ENCODE peak calls at places on chromosomes 5 and 9, in six cellular contexts. J is activated CD8-positive, alpha-beta T cell treated with anti-CD3 and anti-CD28 coated beads, Interleukin-2, amount 10 ng/mL, durations not matched to agents 7 days and 5 days; F is ureter; S is neural crest cell; L is pancreas; X is A172. M is an unnamed sample.

GRCh38 chr9:35426627-35427026 is 63.3 kb upstream of the RUSC2 start:
- DNase-seq in J (no peak), F (no peak), S (no peak), L (no peak), X (no peak), M (no peak)

GRCh38 chr9:33858346-33858869 is 41.4 kb downstream of the UBE2R2 start:
- DNase-seq in J (no peak), F (no peak), S (no peak), L (no peak), X (peak), M (no peak)

GRCh38 chr5:180642181-180643140 is 6.9 kb downstream of the FLT4 start:
- DNase-seq in J (no peak), F (no peak), S (no peak), L (no peak), X (no peak), M (peak)

GRCh38 chr5:138949223-138949574 is 74.1 kb upstream of the LRRTM2 start:
- DNase-seq in J (no peak), F (no peak), S (no peak), L (no peak), X (no peak), M (no peak)

GRCh38 chr9:93665566-93666278 is 89.3 kb downstream of the PHF2 start:
- DNase-seq in J (no peak), F (no peak), S (no peak), L (peak), X (no peak), M (peak)

GRCh38 chr5:68482199-68482598 is 266.6 kb downstream of the PIK3R1 start:
- DNase-seq in J (no peak), F (no peak), S (no peak), L (no peak), X (no peak), M (no peak)

GRCh38 chr5:142906863-142907671 is 136.9 kb downstream of the ARHGAP26 start:
- DNase-seq in J (no peak), F (no peak), S (no peak), L (peak), X (no peak), M (no peak)

GRCh38 chr9:73037613-73038012 is 84.8 kb upstream of the ALDH1A1 start:
- DNase-seq in J (no peak), F (no peak), S (no peak), L (no peak), X (no peak), M (no peak)

GRCh38 chr5:179192185-179192890 is 132.2 kb downstream of the ZNF354C start:
- DNase-seq in J (no peak), F (no peak), S (no peak), L (no peak), X (no peak), M (no peak)

GRCh38 chr5:134247411-134247810 is 21.5 kb upstream of the PPP2CA start:
- DNase-seq in J (no peak), F (no peak), S (no peak), L (no peak), X (peak), M (no peak)

GRCh38 chr9:91847576-91847975 is 102.5 kb downstream of the ROR2 start:
- DNase-seq in J (no peak), F (peak), S (no peak), L (no peak), X (no peak), M (no peak)

GRCh38 chr5:80967500-80968181 is 7.5 kb downstream of the RASGRF2 start:
- DNase-seq in J (no peak), F (no peak), S (no peak), L (no peak), X (peak), M (peak)

GRCh38 chr5:67051164-67051563 is 145.4 kb downstream of the CD180 start:
- DNase-seq in J (no peak), F (no peak), S (no peak), L (no peak), X (no peak), M (peak)

GRCh38 chr9:125189011-125189360 is 617 bp downstream of the PPP6C start:
- DNase-seq in J (peak), F (peak), S (no peak), L (no peak), X (no peak), M (peak)

GRCh38 chr5:180830253-180831138 is 27.9 kb upstream of the MGAT1 start:
- DNase-seq in J (peak), F (peak), S (no peak), L (peak), X (no peak), M (peak)